ENCODE peak calls at places on chromosomes 4 and X, in five cellular contexts. One of them, this sample, is unnamed.

GRCh38 chr4:76998251-76998901 is 48.8 kb downstream of the SEPTIN11 start:
- DNase-seq in HepG2: no peak
- DNase-seq in anterior cingulate cortex: no peak
- DNase-seq in NCI-H446: no peak
- DNase-seq in ovary: no peak
- DNase-seq in this sample: no peak

GRCh38 chr4:158870282-158871049 is 101.6 kb downstream of the FNIP2 start:
- DNase-seq in HepG2: no peak
- DNase-seq in anterior cingulate cortex: no peak
- DNase-seq in NCI-H446: no peak
- DNase-seq in ovary: no peak
- DNase-seq in this sample: no peak

GRCh38 chrX:34654939-34655338 is 2.1 kb downstream of the TMEM47 start:
- DNase-seq in HepG2: no peak
- DNase-seq in anterior cingulate cortex: no peak
- DNase-seq in NCI-H446: no peak
- DNase-seq in ovary: no peak
- DNase-seq in this sample: no peak

GRCh38 chrX:129876734-129877395 is 29.1 kb upstream of the UTP14A start:
- DNase-seq in HepG2: peak; percentile 78
- DNase-seq in anterior cingulate cortex: no peak
- DNase-seq in NCI-H446: no peak
- DNase-seq in ovary: no peak
- DNase-seq in this sample: no peak

GRCh38 chr4:38313999-38314561 is 349.9 kb upstream of the KLF3 start:
- DNase-seq in HepG2: no peak
- DNase-seq in anterior cingulate cortex: no peak
- DNase-seq in NCI-H446: no peak
- DNase-seq in ovary: no peak
- DNase-seq in this sample: no peak

GRCh38 chrX:86047174-86047991 is at the start of gene CHM:
- DNase-seq in HepG2: peak; percentile 80
- DNase-seq in anterior cingulate cortex: no peak
- DNase-seq in NCI-H446: no peak
- DNase-seq in ovary: peak; percentile 52
- DNase-seq in this sample: peak; percentile 50

GRCh38 chr4:15756361-15756861 is 21.7 kb upstream of the CD38 start:
- DNase-seq in HepG2: peak; percentile 16
- DNase-seq in anterior cingulate cortex: no peak
- DNase-seq in NCI-H446: no peak
- DNase-seq in ovary: no peak
- DNase-seq in this sample: no peak

GRCh38 chr4:66273110-66273509 is 602.8 kb upstream of the EPHA5 start:
- DNase-seq in HepG2: no peak
- DNase-seq in anterior cingulate cortex: no peak
- DNase-seq in NCI-H446: no peak
- DNase-seq in ovary: no peak
- DNase-seq in this sample: no peak

GRCh38 chr4:73676881-73677323 is 56.7 kb upstream of the RASSF6 start:
- DNase-seq in HepG2: no peak
- DNase-seq in anterior cingulate cortex: no peak
- DNase-seq in NCI-H446: no peak
- DNase-seq in ovary: peak; percentile 52
- DNase-seq in this sample: peak; percentile 33

GRCh38 chr4:17670423-17670822 is 56.0 kb downstream of the MED28 start:
- DNase-seq in HepG2: no peak
- DNase-seq in anterior cingulate cortex: no peak
- DNase-seq in NCI-H446: no peak
- DNase-seq in ovary: no peak
- DNase-seq in this sample: no peak

GRCh38 chr4:56505269-56506109 is at the start of gene ARL9:
- DNase-seq in HepG2: no peak
- DNase-seq in anterior cingulate cortex: no peak
- DNase-seq in NCI-H446: no peak
- DNase-seq in ovary: peak; percentile 49
- DNase-seq in this sample: peak; percentile 31

GRCh38 chr4:172850838-172851237 is 317.8 kb upstream of the GALNT7 start:
- DNase-seq in HepG2: no peak
- DNase-seq in anterior cingulate cortex: no peak
- DNase-seq in NCI-H446: no peak
- DNase-seq in ovary: no peak
- DNase-seq in this sample: no peak

GRCh38 chr4:110641218-110641617 is 18.3 kb upstream of the PITX2 start:
- DNase-seq in HepG2: no peak
- DNase-seq in anterior cingulate cortex: no peak
- DNase-seq in NCI-H446: no peak
- DNase-seq in ovary: no peak
- DNase-seq in this sample: no peak

GRCh38 chr4:14361084-14361483 is 641.2 kb upstream of the CPEB2 start:
- DNase-seq in HepG2: no peak
- DNase-seq in anterior cingulate cortex: no peak
- DNase-seq in NCI-H446: no peak
- DNase-seq in ovary: no peak
- DNase-seq in this sample: no peak

GRCh38 chrX:47745386-47745785 is 86.4 kb upstream of the UXT start:
- DNase-seq in HepG2: no peak
- DNase-seq in anterior cingulate cortex: no peak
- DNase-seq in NCI-H446: no peak
- DNase-seq in ovary: no peak
- DNase-seq in this sample: no peak

GRCh38 chr4:165464813-165465381 is 86.1 kb downstream of the CPE start:
- DNase-seq in HepG2: peak; percentile 18
- DNase-seq in anterior cingulate cortex: no peak
- DNase-seq in NCI-H446: peak; percentile 34
- DNase-seq in ovary: no peak
- DNase-seq in this sample: no peak

GRCh38 chr4:38132140-38132673 is 172.0 kb downstream of the PTTG2 start:
- DNase-seq in HepG2: no peak
- DNase-seq in anterior cingulate cortex: no peak
- DNase-seq in NCI-H446: no peak
- DNase-seq in ovary: peak; percentile 40
- DNase-seq in this sample: no peak

GRCh38 chrX:24838624-24839023 is 144.9 kb downstream of the POLA1 start:
- DNase-seq in HepG2: no peak
- DNase-seq in anterior cingulate cortex: no peak
- DNase-seq in NCI-H446: peak; percentile 2
- DNase-seq in ovary: no peak
- DNase-seq in this sample: no peak

GRCh38 chrX:19886888-19887531 is 390 bp downstream of the SH3KBP1 start:
- DNase-seq in HepG2: no peak
- DNase-seq in anterior cingulate cortex: no peak
- DNase-seq in NCI-H446: no peak
- DNase-seq in ovary: peak; percentile 63
- DNase-seq in this sample: peak; percentile 23

GRCh38 chr4:96009720-96010119 is 169.8 kb downstream of the PDHA2 start:
- DNase-seq in HepG2: no peak
- DNase-seq in anterior cingulate cortex: no peak
- DNase-seq in NCI-H446: no peak
- DNase-seq in ovary: no peak
- DNase-seq in this sample: no peak

GRCh38 chr4:95985791-95986190 is 145.9 kb downstream of the PDHA2 start:
- DNase-seq in HepG2: no peak
- DNase-seq in anterior cingulate cortex: no peak
- DNase-seq in NCI-H446: no peak
- DNase-seq in ovary: no peak
- DNase-seq in this sample: no peak

GRCh38 chr4:100429616-100430015 is 88.2 kb downstream of the EMCN start:
- DNase-seq in HepG2: no peak
- DNase-seq in anterior cingulate cortex: no peak
- DNase-seq in NCI-H446: no peak
- DNase-seq in ovary: no peak
- DNase-seq in this sample: no peak

GRCh38 chr4:3518511-3518880 is 13.7 kb downstream of the LRPAP1 start:
- DNase-seq in HepG2: no peak
- DNase-seq in anterior cingulate cortex: no peak
- DNase-seq in NCI-H446: no peak
- DNase-seq in ovary: peak; percentile 7
- DNase-seq in this sample: no peak

GRCh38 chrX:30910124-30910860 is 21.2 kb upstream of the TAB3 start:
- DNase-seq in HepG2: no peak
- DNase-seq in anterior cingulate cortex: no peak
- DNase-seq in NCI-H446: no peak
- DNase-seq in ovary: no peak
- DNase-seq in this sample: no peak

This sample was measured in pancreas.